ENCODE peak calls at places on chromosomes 16 and 17, in six cellular contexts. J, U, D, S, I and C are unnamed samples.

GRCh38 chr17:19544366-19544765 is 10.7 kb downstream of the SLC47A1 start:
- DNase-seq in J (no peak), U (no peak), D (no peak), S (no peak), I (no peak), C (no peak)

GRCh38 chr17:1769826-1770477 is 8.1 kb downstream of the SERPINF1 start:
- DNase-seq in J (no peak), U (no peak), D (no peak), S (no peak), I (no peak), C (peak)

GRCh38 chr16:69084301-69084700 is 21.2 kb upstream of the HAS3 start:
- DNase-seq in J (no peak), U (no peak), D (no peak), S (no peak), I (no peak), C (no peak)

GRCh38 chr17:73066148-73066884 is 26.2 kb downstream of the SLC39A11 start:
- DNase-seq in J (no peak), U (no peak), D (no peak), S (no peak), I (no peak), C (no peak)

GRCh38 chr17:43604549-43604948 is 57.2 kb downstream of the MEOX1 start:
- DNase-seq in J (no peak), U (no peak), D (no peak), S (no peak), I (no peak), C (no peak)

GRCh38 chr16:56589141-56590039 is at the start of gene MT3:
- DNase-seq in J (no peak), U (no peak), D (peak), S (no peak), I (no peak), C (peak)

GRCh38 chr17:72618018-72618509 is 474.4 kb downstream of the SLC39A11 start:
- DNase-seq in J (no peak), U (no peak), D (peak), S (no peak), I (peak), C (no peak)

GRCh38 chr17:21286771-21287702 is 2.5 kb downstream of the MAP2K3 start:
- DNase-seq in J (no peak), U (peak), D (no peak), S (no peak), I (peak), C (no peak)

GRCh38 chr17:1720856-1721386 is 3.6 kb upstream of the WDR81 start:
- DNase-seq in J (no peak), U (no peak), D (peak), S (peak), I (peak), C (peak)

GRCh38 chr16:54026456-54026855 is 260.1 kb downstream of the IRX3 start:
- DNase-seq in J (no peak), U (no peak), D (no peak), S (no peak), I (no peak), C (no peak)

GRCh38 chr17:38892083-38892482 is 22.2 kb downstream of the LASP1 start:
- DNase-seq in J (no peak), U (no peak), D (no peak), S (no peak), I (no peak), C (no peak)

GRCh38 chr16:73019456-73020362 is 28.2 kb downstream of the ZFHX3 start:
- DNase-seq in J (no peak), U (no peak), D (peak), S (no peak), I (no peak), C (no peak)

GRCh38 chr17:44198721-44199552 is 747 bp downstream of the ATXN7L3 start:
- DNase-seq in J (no peak), U (peak), D (peak), S (peak), I (peak), C (peak)

GRCh38 chr17:33967608-33968349 is 287.3 kb upstream of the CCL2 start:
- DNase-seq in J (no peak), U (no peak), D (no peak), S (no peak), I (peak), C (no peak)

GRCh38 chr16:68473358-68474064 is 25.2 kb upstream of the SMPD3 start:
- DNase-seq in J (no peak), U (no peak), D (no peak), S (peak), I (peak), C (no peak)

GRCh38 chr17:50205111-50205821 is 3.8 kb upstream of the COL1A1 start:
- DNase-seq in J (no peak), U (no peak), D (no peak), S (no peak), I (no peak), C (no peak)

GRCh38 chr16:68893710-68894705 is 50.7 kb downstream of the TANGO6 start:
- DNase-seq in J (no peak), U (no peak), D (peak), S (peak), I (peak), C (no peak)

GRCh38 chr17:75610103-75610984 is 22.7 kb downstream of the MYO15B start:
- DNase-seq in J (no peak), U (no peak), D (no peak), S (no peak), I (no peak), C (no peak)

GRCh38 chr17:42675348-42675983 is 1.3 kb downstream of the PLEKHH3 start:
- DNase-seq in J (no peak), U (no peak), D (peak), S (no peak), I (peak), C (no peak)

GRCh38 chr17:64732336-64733006 is 70.4 kb upstream of the SMURF2 start:
- DNase-seq in J (no peak), U (no peak), D (no peak), S (no peak), I (no peak), C (no peak)

GRCh38 chr17:67521773-67522069 is 144.6 kb downstream of the PITPNC1 start:
- DNase-seq in J (no peak), U (no peak), D (no peak), S (no peak), I (no peak), C (no peak)

GRCh38 chr17:791807-792206 is 9.7 kb downstream of the MRM3 start:
- DNase-seq in J (no peak), U (no peak), D (no peak), S (no peak), I (no peak), C (no peak)

GRCh38 chr16:4306439-4307214 is 9.2 kb upstream of the GLIS2 start:
- DNase-seq in J (no peak), U (peak), D (peak), S (no peak), I (peak), C (peak)

GRCh38 chr17:57919912-57920311 is 35.3 kb downstream of the CUEDC1 start:
- DNase-seq in J (no peak), U (no peak), D (no peak), S (no peak), I (no peak), C (no peak)

GRCh38 chr16:87834015-87834667 is 35.2 kb downstream of the SLC7A5 start:
- DNase-seq in J (no peak), U (no peak), D (no peak), S (no peak), I (no peak), C (no peak)

GRCh38 chr16:17434006-17434405 is 36.8 kb downstream of the XYLT1 start:
- DNase-seq in J (no peak), U (no peak), D (peak), S (no peak), I (no peak), C (no peak)

GRCh38 chr17:74901353-74902145 is 8.1 kb upstream of the FADS6 start:
- DNase-seq in J (no peak), U (no peak), D (no peak), S (no peak), I (no peak), C (no peak)

GRCh38 chr16:2520097-2520783 is at the start of gene AMDHD2:
- DNase-seq in J (no peak), U (peak), D (peak), S (peak), I (peak), C (peak)

GRCh38 chr16:4176794-4177438 is 60.7 kb upstream of the ADCY9 start:
- DNase-seq in J (no peak), U (peak), D (no peak), S (no peak), I (peak), C (no peak)

GRCh38 chr17:74779948-74780400 is 3.8 kb upstream of the NAT9 start:
- DNase-seq in J (no peak), U (peak), D (no peak), S (no peak), I (peak), C (no peak)

GRCh38 chr17:46894476-46895151 is 28.3 kb upstream of the GOSR2 start:
- DNase-seq in J (no peak), U (no peak), D (no peak), S (no peak), I (no peak), C (no peak)

GRCh38 chr17:76597156-76598003 is 11.7 kb upstream of the ST6GALNAC2 start:
- DNase-seq in J (no peak), U (no peak), D (no peak), S (no peak), I (peak), C (no peak)

GRCh38 chr16:9447195-9447551 is 355.7 kb downstream of the HAPSTR1 start:
- DNase-seq in J (no peak), U (no peak), D (peak), S (no peak), I (no peak), C (no peak)

GRCh38 chr17:46895171-46895570 is 27.8 kb upstream of the GOSR2 start:
- DNase-seq in J (no peak), U (no peak), D (no peak), S (no peak), I (no peak), C (no peak)

GRCh38 chr16:11989238-11990160 is 13.0 kb downstream of the SNX29 start:
- DNase-seq in J (no peak), U (no peak), D (no peak), S (no peak), I (no peak), C (peak)
- TF ChIP-seq CTCF in J (no peak), U (no peak), D (no peak), S (no peak), I (no peak), C (no peak)

GRCh38 chr16:188674-189073 is 8.4 kb downstream of the HBQ1 start:
- DNase-seq in J (no peak), U (no peak), D (no peak), S (no peak), I (peak), C (no peak)
- TF ChIP-seq CTCF in J (no peak), U (peak), D (no peak), S (no peak), I (peak), C (no peak)

DNA sequence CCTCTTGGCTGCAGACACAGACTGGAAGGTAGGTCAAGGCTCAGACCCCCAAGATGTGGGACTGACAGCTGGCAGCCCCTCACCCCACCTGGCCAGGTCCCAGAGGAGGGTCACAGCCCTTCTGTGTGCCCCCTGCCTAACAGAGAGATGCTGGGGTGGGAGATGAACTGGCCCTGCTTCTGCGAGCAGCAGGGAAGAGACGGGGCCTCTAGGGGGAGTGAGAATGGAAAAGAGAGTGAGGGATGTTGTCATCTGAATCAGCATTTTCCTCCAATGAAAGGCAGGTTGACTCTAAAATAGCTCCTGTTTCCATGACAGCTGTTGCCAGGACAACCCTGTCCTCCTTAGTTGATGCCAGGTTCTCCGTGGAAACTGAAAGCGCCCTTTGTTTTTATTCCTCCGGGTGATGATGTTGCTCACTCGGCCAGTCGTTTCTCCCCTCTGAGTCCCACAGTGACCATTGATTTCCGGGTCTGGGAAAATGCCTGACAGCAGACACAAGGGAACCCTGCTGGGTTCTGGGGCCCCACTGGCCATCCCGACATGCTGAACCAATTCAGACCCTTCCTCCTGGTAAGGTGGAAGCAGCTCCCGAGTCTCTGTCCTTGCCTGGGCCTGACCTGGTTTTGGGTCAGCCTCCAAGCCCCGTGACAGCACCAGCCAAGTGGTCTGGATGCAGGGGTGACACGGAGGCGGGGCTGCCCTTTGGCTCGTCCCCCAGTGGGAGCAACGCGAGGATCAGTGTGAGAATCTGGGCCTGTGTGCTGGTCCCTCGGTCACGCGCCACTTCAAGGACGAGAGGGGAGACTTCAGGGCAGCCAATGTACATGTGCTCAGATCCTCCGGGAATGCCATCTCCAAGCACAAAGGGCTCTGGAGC is 4.7 kb upstream of the NDRG4 start:
- DNase-seq in J (peak), U (peak), D (peak), S (peak), I (peak), C (peak)
- TF ChIP-seq CTCF in J (peak), U (peak), D (peak), S (peak), I (peak), C (peak)

GRCh38 chr17:48624544-48625501 is 1.3 kb downstream of the HOXB9 start:
- DNase-seq in J (no peak), U (peak), D (peak), S (no peak), I (no peak), C (peak)
- TF ChIP-seq CTCF in J (no peak), U (no peak), D (no peak), S (no peak), I (no peak), C (no peak)

GRCh38 chr17:82838386-82839063 is 1.3 kb downstream of the ZNF750 start:
- DNase-seq in J (no peak), U (no peak), D (no peak), S (no peak), I (no peak), C (no peak)
- TF ChIP-seq CTCF in J (no peak), U (no peak), D (no peak), S (no peak), I (no peak), C (no peak)

GRCh38 chr16:51556694-51557327 is 405.7 kb upstream of the SALL1 start:
- DNase-seq in J (peak), U (no peak), D (no peak), S (no peak), I (no peak), C (peak)
- TF ChIP-seq CTCF in J (peak), U (no peak), D (no peak), S (no peak), I (no peak), C (no peak)